ENCODE peak calls at places on chromosome 2, in eight cellular contexts. Z is caudate nucleus; L is CD4-positive, alpha-beta T cell; V is fibroblast of lung; S is heart left ventricle; M is thoracic aorta; Q is right lobe of liver; A is ascending aorta. C is an unnamed sample.

GRCh38 chr2:112024246-112024645 is 30.8 kb upstream of the TMEM87B start:
- DNase-seq in M (no peak), L (no peak), S (no peak), V (no peak), A (no peak), Z (no peak), Q (no peak), C (no peak)

GRCh38 chr2:39838589-39838988 is 59.5 kb upstream of the THUMPD2 start:
- DNase-seq in M (no peak), V (no peak), Q (no peak), S (no peak), Z (no peak), A (no peak), L (no peak), C (no peak)

GRCh38 chr2:223075301-223076270 is 23.6 kb downstream of the KCNE4 start:
- DNase-seq in Q (no peak), Z (no peak), L (no peak), M (no peak), A (no peak), S (no peak), V (peak; percentile 87), C (no peak)

GRCh38 chr2:235614900-235615712 is 121.3 kb downstream of the AGAP1 start:
- DNase-seq in Z (peak; percentile 71), V (peak; percentile 85), M (peak; percentile 23), S (peak; percentile 76), Q (no peak), L (no peak), A (peak; percentile 81), C (no peak)

GRCh38 chr2:118843492-118844132 is 3.8 kb downstream of the EN1 start:
- DNase-seq in A (peak; percentile 49), Z (no peak), V (no peak), S (no peak), M (no peak), Q (no peak), L (no peak), C (no peak)

GRCh38 chr2:9010866-9011265 is 7.4 kb upstream of the MBOAT2 start:
- DNase-seq in Q (no peak), A (no peak), L (no peak), Z (no peak), M (no peak), V (peak; percentile 80), S (no peak), C (no peak)

GRCh38 chr2:160209457-160209856 is 9.4 kb upstream of the ITGB6 start:
- DNase-seq in S (no peak), Q (no peak), M (no peak), V (peak; percentile 97), A (no peak), L (no peak), Z (no peak), C (no peak)

GRCh38 chr2:196229013-196229412 is 57.6 kb upstream of the STK17B start:
- DNase-seq in Z (no peak), A (no peak), M (no peak), L (no peak), S (no peak), Q (no peak), V (no peak), C (no peak)

GRCh38 chr2:119721904-119722303 is 37.8 kb upstream of the PTPN4 start:
- DNase-seq in Q (no peak), L (no peak), V (no peak), M (no peak), A (no peak), S (no peak), Z (no peak), C (no peak)

GRCh38 chr2:215460682-215461081 is 24.8 kb upstream of the FN1 start:
- DNase-seq in A (no peak), S (no peak), Q (no peak), V (peak; percentile 98), Z (no peak), L (no peak), M (no peak), C (no peak)

GRCh38 chr2:215466097-215466909 is 30.4 kb upstream of the FN1 start:
- DNase-seq in A (no peak), Q (no peak), Z (no peak), V (no peak), S (peak; percentile 51), M (no peak), L (no peak), C (no peak)

GRCh38 chr2:215461836-215462532 is 26.1 kb upstream of the FN1 start:
- DNase-seq in S (no peak), A (no peak), V (peak; percentile 85), Z (no peak), Q (no peak), M (no peak), L (no peak), C (no peak)

DNA sequence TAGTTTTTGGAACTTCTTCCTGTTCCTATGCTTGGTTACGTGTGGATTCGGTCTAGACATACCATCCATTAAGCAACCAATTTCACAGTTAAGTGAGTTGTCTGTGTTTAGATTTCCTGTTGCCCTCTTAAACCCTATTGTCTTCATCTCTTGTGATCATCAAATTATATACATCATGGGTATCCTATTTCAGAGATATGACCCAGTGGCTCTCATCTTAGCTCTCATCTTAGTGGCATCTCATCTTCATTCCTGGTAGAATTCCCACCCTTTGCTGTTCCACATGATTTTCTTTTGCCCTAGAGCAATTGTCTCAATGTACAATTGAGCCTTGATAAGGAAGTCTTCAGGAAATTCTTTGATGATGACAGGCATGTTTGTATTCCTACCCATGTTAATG is 29.4 kb upstream of the FN1 start:
- DNase-seq in Q (no peak), M (no peak), Z (no peak), L (no peak), V (peak; percentile 42), A (no peak), S (no peak), C (no peak)
- H3K27ac ChIP-seq in Q (no peak overlapping the region), M (no peak overlapping the region), Z (no peak overlapping the region), L (no peak overlapping the region), V (no peak overlapping the region), A (no peak overlapping the region), S (peak overlapping the region; percentile 6), C (no peak overlapping the region)

DNA sequence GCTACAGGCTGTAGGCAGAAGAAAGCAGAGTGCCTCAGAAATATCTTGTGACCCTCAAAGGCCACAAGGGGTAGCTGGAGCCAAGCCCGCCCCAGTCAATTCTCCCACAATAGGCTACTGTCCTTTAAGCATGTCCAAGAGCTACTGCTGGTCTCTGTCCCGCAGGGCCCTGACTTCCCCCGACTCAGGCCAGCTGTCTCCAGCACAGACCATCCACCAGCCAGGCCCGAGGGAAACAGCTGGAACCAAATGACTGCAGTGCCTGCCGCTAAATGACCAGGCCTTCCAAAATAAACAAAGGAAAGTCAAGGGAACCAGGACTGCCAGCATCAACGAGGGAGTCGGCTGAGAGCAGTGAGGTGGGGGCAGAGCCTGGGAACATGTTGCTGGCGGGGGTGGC is 36.7 kb downstream of the MCFD2 start:
- DNase-seq in Z (peak; percentile 20), A (peak; percentile 79), S (peak; percentile 85), M (peak; percentile 33), V (peak; percentile 64), L (no peak), Q (no peak), C (no peak)
- H3K27ac ChIP-seq in Z (peak overlapping the region; percentile 28), A (peak overlapping the region; percentile 43), S (no peak overlapping the region), M (no peak overlapping the region), V (peak overlapping the region; percentile 81), L (no peak overlapping the region), Q (no peak overlapping the region), C (no peak overlapping the region)

GRCh38 chr2:79596403-79596802 is 83.6 kb downstream of the CTNNA2 start:
- DNase-seq in M (no peak), S (no peak), V (no peak), A (no peak), Z (no peak), Q (no peak), L (no peak), C (no peak)
- H3K27ac ChIP-seq in M (no peak overlapping the region), S (no peak overlapping the region), V (no peak overlapping the region), A (no peak overlapping the region), Z (no peak overlapping the region), Q (no peak overlapping the region), L (no peak overlapping the region), C (no peak overlapping the region)

DNA sequence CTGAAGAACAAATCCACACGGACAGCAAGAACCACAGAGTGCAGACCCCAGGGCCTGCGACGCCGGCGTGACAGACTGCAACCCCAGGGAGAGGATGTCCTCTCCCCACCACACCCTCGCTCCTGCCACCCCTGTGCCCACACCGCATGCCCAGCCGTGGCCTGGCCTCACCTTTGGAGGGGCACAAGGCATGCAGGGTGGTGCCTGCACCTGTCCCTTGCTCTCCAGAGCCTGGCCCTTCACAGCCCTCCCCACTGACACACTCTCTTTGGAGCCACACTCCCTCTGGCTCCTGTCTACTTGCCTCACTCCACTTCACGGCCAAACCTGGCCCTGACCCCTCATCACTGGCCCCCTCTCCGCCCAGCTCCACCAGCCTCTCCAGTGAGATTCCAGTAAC is 9.3 kb downstream of the THAP4 start:
- DNase-seq in Q (no peak), L (no peak), A (no peak), V (no peak), S (no peak), Z (no peak), M (no peak), C (no peak)
- H3K27ac ChIP-seq in Q (no peak overlapping the region), L (no peak overlapping the region), A (no peak overlapping the region), V (no peak overlapping the region), S (no peak overlapping the region), Z (no peak overlapping the region), M (no peak overlapping the region), C (no peak overlapping the region)

GRCh38 chr2:100819365-100820345 is at the start of gene NPAS2:
- DNase-seq in L (no peak), V (peak; percentile 51), A (peak; percentile 65), Z (no peak), M (no peak), S (peak; percentile 60), Q (peak; percentile 69), C (no peak)

GRCh38 chr2:100821913-100822260 is 1.9 kb downstream of the NPAS2 start:
- DNase-seq in Q (no peak), A (no peak), Z (no peak), S (no peak), L (no peak), V (no peak), M (no peak), C (no peak)

GRCh38 chr2:100818606-100819364 is 1.2 kb upstream of the NPAS2 start:
- DNase-seq in Z (no peak), V (peak; percentile 69), S (peak; percentile 72), L (no peak), Q (peak; percentile 90), M (peak; percentile 25), A (peak; percentile 88), C (no peak)

GRCh38 chr2:100821255-100821912 is 1.4 kb downstream of the NPAS2 start:
- DNase-seq in Z (no peak), S (no peak), V (no peak), L (no peak), M (no peak), A (no peak), Q (no peak), C (no peak)

DNA sequence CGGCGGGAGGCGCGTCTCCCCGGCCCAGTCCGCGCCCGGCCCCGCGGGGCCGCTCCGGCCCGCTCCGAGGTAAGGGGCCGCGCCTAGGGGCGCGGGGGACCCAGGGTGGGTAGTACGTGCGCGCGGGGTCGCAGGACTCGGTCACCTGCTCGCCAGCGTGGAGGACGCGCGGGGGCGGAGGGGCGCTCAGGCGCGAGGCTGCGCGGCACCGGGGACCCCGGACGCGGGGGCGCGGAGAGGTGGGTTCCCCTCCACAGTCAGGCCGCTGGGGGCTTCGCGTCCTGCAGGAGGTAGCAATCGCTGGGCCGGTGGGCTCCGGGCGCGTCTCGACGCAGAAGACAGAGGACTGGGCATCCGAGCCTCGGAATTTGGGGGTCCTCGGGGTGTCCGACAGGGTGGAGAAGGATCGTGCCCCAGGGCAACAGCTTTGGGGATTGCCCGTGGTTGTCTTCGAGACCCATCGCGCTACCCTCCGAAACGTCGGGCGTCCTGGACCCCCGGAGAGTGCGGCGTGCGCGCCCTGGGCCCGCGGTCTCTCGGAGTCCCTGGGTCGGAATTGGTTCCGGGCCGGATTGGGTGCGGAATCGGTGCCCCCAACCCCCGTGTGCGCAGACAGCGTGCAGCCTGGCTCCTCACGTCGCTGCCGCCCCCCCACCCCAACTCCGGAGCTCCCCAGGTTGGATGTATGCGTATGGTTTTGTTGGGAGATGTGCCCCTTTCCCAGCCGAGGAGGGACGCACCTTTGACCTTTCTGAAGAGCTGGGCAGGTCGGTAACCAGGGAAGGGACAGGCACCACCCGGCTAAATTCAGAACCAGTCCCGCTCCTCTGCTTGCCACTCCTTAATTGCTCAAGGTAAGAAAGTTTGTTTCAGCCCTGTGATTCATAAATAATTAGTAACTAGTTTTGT is 661 bp downstream of the NPAS2 start:
- DNase-seq in L (no peak), S (peak; percentile 27), A (no peak), Q (peak; percentile 54), M (no peak), V (no peak), Z (no peak), C (no peak)
- H3K27ac ChIP-seq in L (no peak overlapping the region), S (peak overlapping the region; percentile 66), A (peak overlapping the region; percentile 15), Q (peak overlapping the region; percentile 87), M (peak overlapping the region; percentile 39), V (peak overlapping the region; percentile 9), Z (peak overlapping the region; percentile 54), C (peak overlapping the region; percentile 94)